ENCODE peak calls at places on chromosomes 4 and X, in five cellular contexts. One of them, this sample, is unnamed.

GRCh38 chr4:165394275-165394674 is 15.5 kb downstream of the CPE start:
- DNase-seq in T-helper 9 cell: no peak
- DNase-seq in hypothalamus: no peak
- DNase-seq in PC-3: peak; percentile 6
- DNase-seq in progenitor cell of endocrine pancreas: no peak
- DNase-seq in this sample: no peak

GRCh38 chr4:59120287-59120814 is 2010.2 kb upstream of the IGFBP7 start:
- DNase-seq in T-helper 9 cell: no peak
- DNase-seq in hypothalamus: no peak
- DNase-seq in PC-3: no peak
- DNase-seq in progenitor cell of endocrine pancreas: no peak
- DNase-seq in this sample: no peak

GRCh38 chr4:168569909-168570276 is 73.0 kb downstream of the PALLD start:
- DNase-seq in T-helper 9 cell: no peak
- DNase-seq in hypothalamus: no peak
- DNase-seq in PC-3: peak; percentile 44
- DNase-seq in progenitor cell of endocrine pancreas: no peak
- DNase-seq in this sample: no peak

GRCh38 chrX:24981030-24981429 is 34.7 kb downstream of the ARX start:
- DNase-seq in T-helper 9 cell: no peak
- DNase-seq in hypothalamus: no peak
- DNase-seq in PC-3: no peak
- DNase-seq in progenitor cell of endocrine pancreas: no peak
- DNase-seq in this sample: no peak

GRCh38 chr4:68368566-68369473 is 18.9 kb upstream of the YTHDC1 start:
- DNase-seq in T-helper 9 cell: no peak
- DNase-seq in hypothalamus: no peak
- DNase-seq in PC-3: peak; percentile 95
- DNase-seq in progenitor cell of endocrine pancreas: no peak
- DNase-seq in this sample: no peak

GRCh38 chrX:129768586-129769466 is 10.9 kb upstream of the SASH3 start:
- DNase-seq in T-helper 9 cell: no peak
- DNase-seq in hypothalamus: no peak
- DNase-seq in PC-3: no peak
- DNase-seq in progenitor cell of endocrine pancreas: no peak
- DNase-seq in this sample: no peak

GRCh38 chrX:17563076-17563475 is 174.2 kb upstream of the SCML1 start:
- DNase-seq in T-helper 9 cell: no peak
- DNase-seq in hypothalamus: no peak
- DNase-seq in PC-3: peak; percentile 32
- DNase-seq in progenitor cell of endocrine pancreas: no peak
- DNase-seq in this sample: no peak

GRCh38 chrX:151039351-151039750 is 56.2 kb downstream of the HMGB3 start:
- DNase-seq in T-helper 9 cell: no peak
- DNase-seq in hypothalamus: no peak
- DNase-seq in PC-3: no peak
- DNase-seq in progenitor cell of endocrine pancreas: no peak
- DNase-seq in this sample: no peak

GRCh38 chr4:184649971-184650855 is 675 bp downstream of the PRIMPOL start:
- DNase-seq in T-helper 9 cell: no peak
- DNase-seq in hypothalamus: peak; percentile 36
- DNase-seq in PC-3: peak; percentile 14
- DNase-seq in progenitor cell of endocrine pancreas: no peak
- DNase-seq in this sample: no peak

GRCh38 chr4:137393043-137393442 is 139.3 kb downstream of the PCDH18 start:
- DNase-seq in T-helper 9 cell: no peak
- DNase-seq in hypothalamus: no peak
- DNase-seq in PC-3: no peak
- DNase-seq in progenitor cell of endocrine pancreas: no peak
- DNase-seq in this sample: no peak

GRCh38 chrX:46165411-46165810 is 379.8 kb downstream of the ZNF674 start:
- DNase-seq in T-helper 9 cell: no peak
- DNase-seq in hypothalamus: no peak
- DNase-seq in PC-3: peak; percentile 36
- DNase-seq in progenitor cell of endocrine pancreas: no peak
- DNase-seq in this sample: no peak

GRCh38 chr4:3858046-3858730 is 92.0 kb downstream of the ADRA2C start:
- DNase-seq in T-helper 9 cell: no peak
- DNase-seq in hypothalamus: no peak
- DNase-seq in PC-3: no peak
- DNase-seq in progenitor cell of endocrine pancreas: no peak
- DNase-seq in this sample: no peak

GRCh38 chr4:15654556-15655222 is 468 bp downstream of the FBXL5 start:
- DNase-seq in T-helper 9 cell: peak; percentile 24
- DNase-seq in hypothalamus: peak; percentile 53
- DNase-seq in PC-3: peak; percentile 30
- DNase-seq in progenitor cell of endocrine pancreas: peak; percentile 38
- DNase-seq in this sample: no peak

GRCh38 chrX:49987651-49988050 is 65.3 kb downstream of the CLCN5 start:
- DNase-seq in T-helper 9 cell: no peak
- DNase-seq in hypothalamus: no peak
- DNase-seq in PC-3: no peak
- DNase-seq in progenitor cell of endocrine pancreas: no peak
- DNase-seq in this sample: no peak

GRCh38 chr4:17502764-17503163 is 9.1 kb downstream of the QDPR start:
- DNase-seq in T-helper 9 cell: no peak
- DNase-seq in hypothalamus: no peak
- DNase-seq in PC-3: peak; percentile 86
- DNase-seq in progenitor cell of endocrine pancreas: no peak
- DNase-seq in this sample: no peak

GRCh38 chrX:74519870-74520269 is 94.6 kb downstream of the RLIM start:
- DNase-seq in T-helper 9 cell: no peak
- DNase-seq in hypothalamus: no peak
- DNase-seq in PC-3: no peak
- DNase-seq in progenitor cell of endocrine pancreas: no peak
- DNase-seq in this sample: no peak

GRCh38 chr4:133596459-133596858 is 447.4 kb downstream of the PCDH10 start:
- DNase-seq in T-helper 9 cell: no peak
- DNase-seq in hypothalamus: no peak
- DNase-seq in PC-3: no peak
- DNase-seq in progenitor cell of endocrine pancreas: no peak
- DNase-seq in this sample: no peak

GRCh38 chrX:134718329-134719317 is 60.4 kb upstream of the PLAC1 start:
- DNase-seq in T-helper 9 cell: no peak
- DNase-seq in hypothalamus: no peak
- DNase-seq in PC-3: peak; percentile 96
- DNase-seq in progenitor cell of endocrine pancreas: no peak
- DNase-seq in this sample: no peak

GRCh38 chr4:122152699-122153328 is 683 bp downstream of the BLTP1 start:
- DNase-seq in T-helper 9 cell: peak; percentile 16
- DNase-seq in hypothalamus: peak; percentile 39
- DNase-seq in PC-3: peak; percentile 8
- DNase-seq in progenitor cell of endocrine pancreas: peak; percentile 17
- DNase-seq in this sample: peak; percentile 4

GRCh38 chr4:113355550-113356371 is 306.3 kb downstream of the ANK2 start:
- DNase-seq in T-helper 9 cell: peak; percentile 27
- DNase-seq in hypothalamus: no peak
- DNase-seq in PC-3: peak; percentile 86
- DNase-seq in progenitor cell of endocrine pancreas: no peak
- DNase-seq in this sample: peak; percentile 37

GRCh38 chrX:100673397-100673953 is 29.5 kb downstream of the SRPX2 start:
- DNase-seq in T-helper 9 cell: no peak
- DNase-seq in hypothalamus: no peak
- DNase-seq in PC-3: peak; percentile 34
- DNase-seq in progenitor cell of endocrine pancreas: no peak
- DNase-seq in this sample: no peak

GRCh38 chr4:3413217-3413671 is 28.5 kb upstream of the HGFAC start:
- DNase-seq in T-helper 9 cell: no peak
- DNase-seq in hypothalamus: no peak
- DNase-seq in PC-3: no peak
- DNase-seq in progenitor cell of endocrine pancreas: no peak
- DNase-seq in this sample: no peak

GRCh38 chr4:56821394-56822263 is at the start of gene SPINK2:
- DNase-seq in T-helper 9 cell: peak; percentile 72
- DNase-seq in hypothalamus: no peak
- DNase-seq in PC-3: peak; percentile 67
- DNase-seq in progenitor cell of endocrine pancreas: peak; percentile 47
- DNase-seq in this sample: peak; percentile 58

GRCh38 chrX:150258463-150259430 is 104.4 kb upstream of the MAMLD1 start:
- DNase-seq in T-helper 9 cell: no peak
- DNase-seq in hypothalamus: no peak
- DNase-seq in PC-3: no peak
- DNase-seq in progenitor cell of endocrine pancreas: no peak
- DNase-seq in this sample: no peak

GRCh38 chr4:90118547-90119211 is 8.5 kb upstream of the CCSER1 start:
- DNase-seq in T-helper 9 cell: no peak
- DNase-seq in hypothalamus: no peak
- DNase-seq in PC-3: no peak
- DNase-seq in progenitor cell of endocrine pancreas: no peak
- DNase-seq in this sample: no peak

GRCh38 chr4:48841045-48841827 is 10.3 kb downstream of the OCIAD1 start:
- DNase-seq in T-helper 9 cell: no peak
- DNase-seq in hypothalamus: no peak
- DNase-seq in PC-3: no peak
- DNase-seq in progenitor cell of endocrine pancreas: no peak
- DNase-seq in this sample: no peak

GRCh38 chrX:153490217-153490616 is 4.6 kb upstream of the BGN start:
- DNase-seq in T-helper 9 cell: no peak
- DNase-seq in hypothalamus: no peak
- DNase-seq in PC-3: peak; percentile 38
- DNase-seq in progenitor cell of endocrine pancreas: no peak
- DNase-seq in this sample: no peak

GRCh38 chr4:42104521-42104920 is 47.9 kb downstream of the BEND4 start:
- DNase-seq in T-helper 9 cell: no peak
- DNase-seq in hypothalamus: no peak
- DNase-seq in PC-3: peak; percentile 27
- DNase-seq in progenitor cell of endocrine pancreas: no peak
- DNase-seq in this sample: no peak

GRCh38 chr4:76703123-76703490 is 194.8 kb downstream of the SOWAHB start:
- DNase-seq in T-helper 9 cell: no peak
- DNase-seq in hypothalamus: no peak
- DNase-seq in PC-3: peak; percentile 85
- DNase-seq in progenitor cell of endocrine pancreas: no peak
- DNase-seq in this sample: no peak

GRCh38 chr4:80125252-80126177 is 52.5 kb upstream of the ANTXR2 start:
- DNase-seq in T-helper 9 cell: peak; percentile 4
- DNase-seq in hypothalamus: no peak
- DNase-seq in PC-3: peak; percentile 48
- DNase-seq in progenitor cell of endocrine pancreas: no peak
- DNase-seq in this sample: peak; percentile 7

GRCh38 chr4:112938461-112939058 is 110.9 kb upstream of the ANK2 start:
- DNase-seq in T-helper 9 cell: no peak
- DNase-seq in hypothalamus: no peak
- DNase-seq in PC-3: peak; percentile 60
- DNase-seq in progenitor cell of endocrine pancreas: no peak
- DNase-seq in this sample: no peak

GRCh38 chr4:98963538-98964433 is 31.7 kb upstream of the METAP1 start:
- DNase-seq in T-helper 9 cell: no peak
- DNase-seq in hypothalamus: no peak
- DNase-seq in PC-3: peak; percentile 23
- DNase-seq in progenitor cell of endocrine pancreas: no peak
- DNase-seq in this sample: no peak

GRCh38 chrX:112799425-112799824 is 41.2 kb downstream of the AMOT start:
- DNase-seq in T-helper 9 cell: no peak
- DNase-seq in hypothalamus: no peak
- DNase-seq in PC-3: no peak
- DNase-seq in progenitor cell of endocrine pancreas: no peak
- DNase-seq in this sample: no peak